ENCODE peak calls at places on chromosome 18, in ten cellular contexts. Q, E, H, T, K, O, I, B, J and N are unnamed samples.

GRCh38 chr18:59172664-59173249 is 33.1 kb downstream of the SEC11C start:
- DNase-seq in T (no peak), K (no peak), E (no peak), H (no peak), B (no peak), I (no peak), J (no peak), O (no peak), Q (no peak), N (no peak)

GRCh38 chr18:79679552-79680099 is at the start of gene CTDP1:
- DNase-seq in E (peak; percentile 87), J (peak; percentile 89), Q (peak; percentile 90), I (peak; percentile 99), T (peak; percentile 95), H (peak; percentile 89), O (peak; percentile 93), B (peak; percentile 95), K (peak; percentile 98), N (peak; percentile 100)

GRCh38 chr18:31225668-31226067 is 63.0 kb upstream of the DSC1 start:
- DNase-seq in H (peak; percentile 50), B (no peak), J (no peak), I (no peak), T (no peak), K (peak; percentile 83), Q (peak; percentile 48), E (no peak), O (no peak), N (no peak)

GRCh38 chr18:8507361-8507760 is 101.9 kb upstream of the RAB12 start:
- DNase-seq in B (no peak), Q (no peak), I (no peak), H (no peak), J (no peak), O (no peak), K (peak; percentile 47), E (no peak), T (no peak), N (no peak)

GRCh38 chr18:79479114-79479760 is 83.5 kb downstream of the NFATC1 start:
- DNase-seq in E (no peak), T (peak; percentile 32), K (no peak), J (no peak), H (no peak), O (peak; percentile 32), I (no peak), Q (no peak), B (peak; percentile 43), N (no peak)

GRCh38 chr18:45820144-45820745 is 5.2 kb upstream of the SIGLEC15 start:
- DNase-seq in J (no peak), K (no peak), E (no peak), O (no peak), Q (no peak), T (no peak), H (no peak), B (no peak), I (no peak), N (no peak)

GRCh38 chr18:45122510-45122909 is 441.8 kb downstream of the SETBP1 start:
- DNase-seq in B (no peak), J (no peak), I (no peak), O (no peak), H (no peak), E (no peak), T (no peak), Q (no peak), K (no peak), N (no peak)

GRCh38 chr18:49648326-49648725 is 86.5 kb downstream of the LIPG start:
- DNase-seq in J (no peak), T (no peak), H (no peak), K (no peak), Q (no peak), B (no peak), O (no peak), E (no peak), I (no peak), N (no peak)

GRCh38 chr18:3972291-3972985 is 482.7 kb downstream of the DLGAP1 start:
- DNase-seq in O (no peak), E (no peak), K (peak; percentile 80), T (no peak), J (no peak), I (no peak), Q (peak; percentile 34), B (no peak), H (peak; percentile 83), N (no peak)

GRCh38 chr18:3966985-3967856 is 487.9 kb downstream of the DLGAP1 start:
- DNase-seq in J (no peak), H (peak; percentile 46), O (no peak), Q (peak; percentile 32), T (no peak), B (no peak), E (no peak), I (no peak), K (peak; percentile 26), N (no peak)

GRCh38 chr18:3966246-3966984 is 488.7 kb downstream of the DLGAP1 start:
- DNase-seq in O (no peak), I (no peak), B (no peak), J (no peak), Q (no peak), E (no peak), K (no peak), T (no peak), H (no peak), N (no peak)

GRCh38 chr18:3973191-3973590 is 481.9 kb downstream of the DLGAP1 start:
- DNase-seq in O (no peak), K (no peak), E (no peak), J (no peak), Q (no peak), B (no peak), H (no peak), T (no peak), I (no peak), N (no peak)

DNA sequence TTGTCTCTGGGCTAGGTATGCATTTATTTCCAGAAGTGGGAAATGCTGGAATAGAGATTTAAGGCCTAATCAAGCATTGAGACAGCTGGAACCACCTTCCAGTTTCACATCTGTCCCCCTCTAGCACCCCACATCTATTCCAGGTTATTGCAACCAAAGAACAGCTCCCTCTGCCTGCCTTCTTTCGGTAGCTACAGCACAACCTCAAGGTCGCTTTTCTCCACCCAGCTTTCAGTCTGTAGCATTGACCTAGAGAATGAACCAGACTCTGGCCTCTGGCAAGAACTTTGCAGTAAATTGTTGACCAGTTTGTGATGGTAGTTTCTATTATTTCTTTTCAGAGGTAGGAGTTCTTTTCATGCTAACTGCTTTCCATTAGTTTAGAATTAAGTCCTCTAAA is 484.2 kb downstream of the DLGAP1 start:
- DNase-seq in T (no peak), E (no peak), B (no peak), Q (no peak), I (no peak), J (no peak), O (no peak), H (no peak), K (no peak), N (no peak)
- TF ChIP-seq CTCF in T (no peak), E (no peak), B (no peak), Q (no peak), I (no peak), J (no peak), O (no peak), H (peak; percentile 57), K (peak; percentile 6), N (peak; percentile 22)

DNA sequence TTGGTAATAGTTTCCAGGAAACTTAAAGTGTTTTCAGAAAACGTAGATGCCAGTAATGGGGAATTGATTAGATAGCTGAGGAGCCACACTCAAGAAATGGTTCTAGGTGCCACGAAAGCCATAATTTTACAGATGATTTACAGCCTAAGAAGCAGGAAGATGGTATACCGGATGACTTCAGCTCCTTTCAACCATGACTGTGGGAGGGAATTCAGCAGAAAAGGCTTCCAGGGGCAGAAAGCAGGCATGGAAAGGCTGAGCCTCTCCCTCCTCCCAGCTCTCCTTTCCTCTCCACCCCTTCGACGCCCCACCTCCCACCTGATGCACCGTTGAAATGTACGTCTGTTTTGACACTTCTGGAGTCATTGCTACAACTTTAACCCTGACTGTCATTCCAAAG is 68.6 kb upstream of the SMIM21 start:
- DNase-seq in E (no peak), I (no peak), T (no peak), O (no peak), Q (no peak), H (no peak), K (no peak), J (no peak), B (no peak), N (no peak)
- TF ChIP-seq CTCF in E (no peak), I (no peak), T (no peak), O (no peak), Q (no peak), H (no peak), K (no peak), J (no peak), B (no peak), N (no peak)

GRCh38 chr18:9787716-9788115 is 79.6 kb downstream of the RAB31 start:
- DNase-seq in I (no peak), K (no peak), T (no peak), Q (no peak), E (no peak), H (no peak), B (no peak), O (no peak), J (no peak), N (no peak)

GRCh38 chr18:9787126-9787525 is 79.0 kb downstream of the RAB31 start:
- DNase-seq in T (no peak), E (no peak), I (no peak), H (no peak), B (no peak), Q (peak; percentile 21), O (no peak), J (no peak), K (no peak), N (no peak)

GRCh38 chr18:9790261-9790660 is 82.2 kb downstream of the RAB31 start:
- DNase-seq in K (no peak), J (no peak), H (no peak), E (no peak), B (no peak), I (no peak), T (no peak), O (no peak), Q (no peak), N (no peak)

GRCh38 chr18:9788140-9788539 is 80.0 kb downstream of the RAB31 start:
- DNase-seq in I (no peak), E (no peak), K (no peak), O (no peak), J (no peak), Q (no peak), T (no peak), B (no peak), H (no peak), N (no peak)

GRCh38 chr18:9788860-9789259 is 80.8 kb downstream of the RAB31 start:
- DNase-seq in I (no peak), E (no peak), K (no peak), O (no peak), B (no peak), Q (no peak), H (no peak), T (no peak), J (no peak), N (no peak)
- TF ChIP-seq CTCF in I (no peak), E (no peak), K (no peak), O (no peak), B (no peak), Q (no peak), H (no peak), T (no peak), J (no peak), N (no peak)

DNA sequence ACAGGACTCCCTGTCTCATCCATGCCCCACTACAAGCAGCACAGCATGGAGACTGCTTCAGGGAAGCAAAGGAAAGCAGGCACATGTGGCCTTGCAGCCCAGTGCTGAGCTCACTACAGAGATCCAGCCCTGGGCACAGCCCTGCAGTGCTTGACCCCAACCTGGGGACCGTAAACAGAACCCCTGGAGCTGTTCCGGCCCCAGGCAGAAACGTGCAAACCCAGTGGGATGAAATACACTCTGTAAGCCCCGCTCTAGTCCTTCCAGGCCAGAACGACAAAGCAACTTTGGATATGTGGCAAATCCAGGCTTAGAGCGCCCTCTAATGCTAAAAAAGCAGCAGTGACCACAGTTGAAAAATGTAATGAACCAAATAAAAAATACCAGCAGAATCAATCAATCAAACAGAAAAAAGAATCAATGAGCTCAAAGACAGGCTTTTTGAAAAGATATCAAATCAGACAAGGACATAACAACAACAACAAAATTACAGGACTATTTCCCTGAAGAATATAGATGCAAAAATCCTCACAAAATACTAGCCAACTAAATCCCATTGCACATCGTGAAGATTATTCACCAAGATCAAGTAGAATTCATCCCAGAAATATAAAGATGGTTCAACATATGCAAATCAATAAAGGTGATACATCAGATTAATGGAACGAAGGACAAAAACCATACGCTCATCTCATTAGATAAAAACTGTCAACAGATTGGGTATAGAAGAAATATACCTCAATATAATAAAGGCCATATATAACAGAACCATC is 45.6 kb downstream of the ZNF519 start:
- DNase-seq in H (peak; percentile 61), B (no peak), Q (peak; percentile 4), I (peak; percentile 15), K (peak; percentile 81), O (no peak), T (no peak), E (no peak), J (no peak), N (peak; percentile 19)
- TF ChIP-seq CTCF in H (peak; percentile 92), B (no peak), Q (peak; percentile 69), I (peak; percentile 63), K (peak; percentile 87), O (peak; percentile 36), T (peak; percentile 23), E (peak; percentile 52), J (peak; percentile 32), N (peak; percentile 89)